ENCODE peak calls at places on chromosomes 4 and X, in eight cellular contexts. B, T, U, E, C, L, W and P are unnamed samples.

GRCh38 chrX:118554511-118554910 is 58.9 kb downstream of the DOCK11 start:
- DNase-seq in E (no peak), C (no peak), L (no peak), W (no peak), T (no peak), B (no peak), U (no peak), P (no peak)

GRCh38 chr4:152385551-152385950 is 150.3 kb downstream of the FBXW7 start:
- DNase-seq in U (no peak), T (no peak), B (peak; percentile 21), L (no peak), W (no peak), C (no peak), E (no peak), P (peak; percentile 23)

GRCh38 chr4:40283968-40284367 is 51.2 kb upstream of the CHRNA9 start:
- DNase-seq in L (no peak), W (peak; percentile 91), C (no peak), B (peak; percentile 47), U (no peak), T (peak; percentile 30), E (no peak), P (no peak)

GRCh38 chr4:181578911-181579310 is 664.3 kb upstream of the TENM3 start:
- DNase-seq in L (no peak), T (no peak), B (no peak), W (no peak), E (no peak), U (no peak), C (no peak), P (no peak)

GRCh38 chr4:184953421-184953820 is 64.9 kb upstream of the HELT start:
- DNase-seq in T (no peak), W (no peak), B (no peak), L (no peak), C (no peak), E (no peak), U (no peak), P (no peak)

GRCh38 chr4:3406021-3406420 is 35.7 kb upstream of the HGFAC start:
- DNase-seq in T (no peak), L (no peak), E (no peak), B (no peak), W (no peak), C (no peak), U (no peak), P (no peak)

GRCh38 chr4:6121276-6121850 is 79.0 kb downstream of the JAKMIP1 start:
- DNase-seq in E (no peak), T (no peak), U (no peak), C (no peak), B (no peak), L (no peak), W (no peak), P (no peak)

GRCh38 chr4:146273204-146273901 is 59.0 kb downstream of the REELD1 start:
- DNase-seq in B (no peak), E (no peak), U (peak; percentile 94), C (no peak), W (no peak), T (no peak), L (no peak), P (no peak)

GRCh38 chr4:84497220-84497834 is 1.8 kb downstream of the NKX6-1 start:
- DNase-seq in E (no peak), W (no peak), T (no peak), B (peak; percentile 34), C (no peak), U (no peak), L (peak; percentile 60), P (no peak)
- TF ChIP-seq EZH2 in E (no peak), W (no peak), T (no peak), B (peak; percentile 71), C (no peak), U (no peak), L (peak; percentile 96), P (peak; percentile 35)

GRCh38 chrX:39728852-39729587 is 368.7 kb downstream of the BCOR start:
- DNase-seq in U (no peak), B (no peak), L (no peak), E (no peak), W (no peak), C (no peak), T (no peak), P (no peak)

GRCh38 chrX:39731735-39732134 is 366.0 kb downstream of the BCOR start:
- DNase-seq in B (no peak), C (no peak), U (no peak), W (no peak), T (no peak), E (no peak), L (no peak), P (no peak)

GRCh38 chrX:39731390-39731680 is 366.4 kb downstream of the BCOR start:
- DNase-seq in C (no peak), U (no peak), E (no peak), B (no peak), T (no peak), L (no peak), W (no peak), P (no peak)

GRCh38 chrX:39729834-39730670 is 367.7 kb downstream of the BCOR start:
- DNase-seq in W (no peak), C (no peak), B (peak; percentile 37), T (peak; percentile 67), L (peak; percentile 51), U (no peak), E (no peak), P (no peak)

DNA sequence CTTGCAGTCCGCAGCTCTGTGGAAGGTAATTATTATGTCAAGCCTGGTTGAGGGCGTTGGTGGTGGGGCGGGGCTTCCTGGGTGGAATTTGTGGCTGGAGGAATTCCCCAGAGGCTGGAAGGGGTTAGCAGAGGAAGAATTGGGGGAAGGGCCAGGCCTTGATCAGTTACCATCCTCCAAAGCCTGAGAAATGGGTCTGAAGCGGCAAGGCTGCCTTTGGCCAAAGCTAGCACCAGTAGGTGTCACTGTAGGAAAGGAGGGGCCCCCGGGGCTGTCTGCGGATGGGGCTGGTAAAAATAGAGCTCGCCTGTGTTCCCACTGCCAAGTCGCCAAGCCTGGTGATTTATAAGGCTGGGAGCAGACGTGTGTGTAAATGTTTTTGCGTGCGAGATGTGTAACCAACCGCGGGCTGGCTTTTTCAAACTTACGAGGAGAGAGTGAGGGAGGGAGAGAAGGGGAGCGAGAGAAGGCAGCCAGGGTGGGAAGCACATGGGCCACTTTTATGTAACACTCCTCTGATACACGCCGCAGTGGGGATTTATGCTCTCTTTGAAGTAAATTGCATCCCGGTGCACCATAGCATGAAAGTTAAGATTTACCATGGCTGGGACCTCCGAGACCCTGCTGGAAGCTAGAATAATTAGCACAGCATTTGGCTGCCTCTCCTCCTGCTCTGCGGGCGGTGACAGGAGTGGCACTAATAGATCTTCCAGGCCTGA is 366.9 kb downstream of the BCOR start:
- DNase-seq in T (peak; percentile 77), E (peak; percentile 4), L (peak; percentile 60), U (no peak), W (no peak), B (peak; percentile 72), C (no peak), P (peak; percentile 71)
- TF ChIP-seq POLR2AphosphoS5 in T (no peak), E (no peak), L (no peak), U (no peak), W (no peak), B (no peak), C (no peak), P (no peak)

GRCh38 chr4:173411106-173411703 is 12.3 kb upstream of the SCRG1 start:
- DNase-seq in C (no peak), W (no peak), U (no peak), L (no peak), T (no peak), B (no peak), E (no peak), P (no peak)
- H3K27ac ChIP-seq in C (no peak overlapping the region), W (no peak overlapping the region), U (no peak overlapping the region), L (no peak overlapping the region), T (no peak overlapping the region), B (no peak overlapping the region), E (no peak overlapping the region), P (no peak overlapping the region)

GRCh38 chr4:76003620-76004019 is 3.7 kb downstream of the CXCL9 start:
- DNase-seq in E (no peak), W (no peak), B (no peak), L (no peak), T (no peak), U (no peak), C (no peak), P (no peak)
- TF ChIP-seq EZH2 in E (no peak), W (no peak), B (no peak), L (no peak), T (no peak), U (no peak), C (no peak), P (no peak)

GRCh38 chrX:65534450-65535292 is at the start of gene LAS1L:
- DNase-seq in B (peak; percentile 92), T (peak; percentile 98), C (peak; percentile 76), E (peak; percentile 89), L (peak; percentile 82), W (peak; percentile 90), U (peak; percentile 91), P (peak; percentile 92)
- TF ChIP-seq POLR2AphosphoS5 in B (peak; percentile 58), T (no peak), C (peak; percentile 71), E (peak; percentile 64), L (peak; percentile 46), W (peak; percentile 70), U (peak; percentile 80), P (peak; percentile 10)

GRCh38 chr4:82782626-82783025 is 16.0 kb downstream of the SCD5 start:
- DNase-seq in U (no peak), L (no peak), T (no peak), E (no peak), C (no peak), W (no peak), B (peak; percentile 75), P (no peak)

GRCh38 chr4:82777857-82778525 is 20.6 kb downstream of the SCD5 start:
- DNase-seq in W (no peak), B (no peak), E (no peak), U (no peak), C (no peak), T (no peak), L (no peak), P (no peak)

GRCh38 chr4:82779032-82779431 is 19.6 kb downstream of the SCD5 start:
- DNase-seq in W (no peak), E (no peak), T (no peak), U (no peak), C (no peak), B (no peak), L (no peak), P (no peak)

GRCh38 chr4:82776925-82777542 is 21.6 kb downstream of the SCD5 start:
- DNase-seq in E (no peak), U (no peak), B (no peak), W (no peak), C (no peak), L (no peak), T (no peak), P (no peak)

DNA sequence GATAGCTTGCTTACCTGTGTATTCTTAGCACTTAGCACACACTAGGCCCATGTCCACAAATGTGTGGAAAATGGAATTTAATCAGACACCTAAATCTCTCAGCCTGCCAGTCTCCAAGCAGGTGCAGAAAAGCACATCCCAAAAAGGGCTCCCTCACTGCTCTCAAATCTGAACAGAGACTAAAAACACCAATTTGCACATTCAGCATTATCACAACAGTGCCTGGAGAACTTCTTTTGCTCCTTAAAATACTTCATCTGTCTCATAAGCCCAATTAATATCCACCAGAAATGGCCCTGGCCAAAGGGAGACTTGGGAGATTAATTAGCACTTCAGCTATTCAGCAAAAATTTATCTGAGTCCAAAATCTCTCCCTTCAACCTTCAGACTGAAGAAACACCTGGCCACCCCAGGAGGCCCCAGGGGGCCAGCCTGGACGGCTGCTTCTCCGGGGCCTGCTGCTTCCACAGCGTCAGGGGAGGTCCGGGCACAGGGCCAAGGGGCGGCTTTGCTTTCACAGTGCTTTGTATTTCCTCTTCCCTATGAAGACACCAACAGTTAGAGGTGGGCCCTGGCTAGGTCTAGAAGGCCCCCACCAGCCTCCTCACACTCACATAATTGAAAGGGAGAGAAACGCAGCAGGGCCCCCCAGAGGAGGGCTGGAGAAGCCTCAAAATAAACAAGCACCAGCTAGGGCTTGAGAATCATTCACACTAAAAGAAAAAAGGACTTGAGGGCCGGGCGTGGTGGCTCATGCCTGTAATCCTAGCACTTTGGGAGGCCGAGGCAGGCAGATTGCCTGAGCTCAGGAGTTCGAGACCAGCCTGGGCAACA is 18.0 kb downstream of the SCD5 start:
- DNase-seq in T (no peak), L (no peak), W (no peak), B (peak; percentile 21), U (no peak), E (peak; percentile 57), C (peak; percentile 50), P (peak; percentile 87)
- H3K27ac ChIP-seq in T (no peak overlapping the region), L (no peak overlapping the region), W (peak overlapping the region; percentile 7), B (no peak overlapping the region), U (no peak overlapping the region), E (no peak overlapping the region), C (peak overlapping the region; percentile 91), P (no peak overlapping the region)